ENCODE peak calls at places on chromosomes 7 and 10, in six cellular contexts. J, W, M, V, Q and L are unnamed samples.

GRCh38 chr7:123502216-123502615 is 32.2 kb downstream of the IQUB start:
- DNase-seq in J (no peak), W (no peak), M (no peak), V (no peak), Q (no peak), L (no peak)

GRCh38 chr7:54542920-54543539 is 855 bp downstream of the VSTM2A start:
- DNase-seq in J (peak), W (peak), M (no peak), V (peak), Q (no peak), L (no peak)

GRCh38 chr10:61692447-61692846 is 29.7 kb downstream of the CABCOCO1 start:
- DNase-seq in J (no peak), W (no peak), M (no peak), V (no peak), Q (no peak), L (no peak)

GRCh38 chr7:155536451-155536850 is 9.9 kb downstream of the CNPY1 start:
- DNase-seq in J (no peak), W (no peak), M (no peak), V (no peak), Q (no peak), L (no peak)

GRCh38 chr7:35856175-35856574 is 55.3 kb downstream of the SEPTIN7 start:
- DNase-seq in J (no peak), W (no peak), M (no peak), V (no peak), Q (no peak), L (no peak)

GRCh38 chr10:47264797-47265281 is 35.2 kb upstream of the GDF10 start:
- DNase-seq in J (no peak), W (no peak), M (no peak), V (no peak), Q (no peak), L (no peak)

GRCh38 chr7:142024547-142024946 is 28.9 kb downstream of the MGAM start:
- DNase-seq in J (no peak), W (no peak), M (no peak), V (no peak), Q (no peak), L (no peak)

GRCh38 chr7:130356760-130357611 is 12.4 kb downstream of the CPA5 start:
- DNase-seq in J (peak), W (peak), M (no peak), V (peak), Q (no peak), L (peak)

GRCh38 chr10:46097576-46098317 is 51.7 kb upstream of the MSMB start:
- DNase-seq in J (no peak), W (no peak), M (no peak), V (no peak), Q (no peak), L (no peak)

GRCh38 chr7:28550580-28551205 is 138.4 kb downstream of the CREB5 start:
- DNase-seq in J (no peak), W (no peak), M (no peak), V (no peak), Q (no peak), L (no peak)

GRCh38 chr7:70383369-70383768 is 748.6 kb upstream of the GALNT17 start:
- DNase-seq in J (no peak), W (peak), M (no peak), V (no peak), Q (no peak), L (no peak)
- H3K27ac ChIP-seq in J (no peak), W (no peak), M (no peak), V (no peak), Q (no peak), L (no peak)

DNA sequence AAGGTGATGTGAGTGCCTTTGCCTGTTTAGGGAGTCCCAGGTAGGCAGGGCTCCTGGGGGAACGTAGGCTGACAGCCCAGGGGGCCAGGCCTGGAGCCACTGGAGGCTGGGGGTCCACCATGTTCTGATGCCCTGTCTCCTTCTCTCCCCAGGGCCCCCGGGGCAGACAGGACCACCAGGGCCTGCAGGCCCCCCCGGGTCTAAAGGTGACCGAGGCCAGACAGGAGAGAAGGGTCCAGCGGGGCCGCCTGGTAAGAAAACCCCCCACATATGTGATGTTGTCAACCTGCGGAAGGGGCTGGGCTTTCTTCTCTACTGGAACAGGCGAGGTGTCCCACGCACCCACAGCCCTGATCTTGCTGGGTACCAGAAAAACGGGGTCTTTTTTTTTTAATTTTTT is 85.2 kb downstream of the MYL10 start:
- DNase-seq in J (no peak), W (no peak), M (no peak), V (no peak), Q (no peak), L (no peak)
- H3K4me3 ChIP-seq in J (no peak), W (no peak), M (no peak), V (no peak), Q (no peak), L (no peak)

GRCh38 chr10:88953662-88954061 is 1.1 kb upstream of the ACTA2 start:
- DNase-seq in J (no peak), W (no peak), M (no peak), V (no peak), Q (no peak), L (no peak)
- H3K27ac ChIP-seq in J (no peak), W (peak), M (no peak), V (no peak), Q (no peak), L (peak)

DNA sequence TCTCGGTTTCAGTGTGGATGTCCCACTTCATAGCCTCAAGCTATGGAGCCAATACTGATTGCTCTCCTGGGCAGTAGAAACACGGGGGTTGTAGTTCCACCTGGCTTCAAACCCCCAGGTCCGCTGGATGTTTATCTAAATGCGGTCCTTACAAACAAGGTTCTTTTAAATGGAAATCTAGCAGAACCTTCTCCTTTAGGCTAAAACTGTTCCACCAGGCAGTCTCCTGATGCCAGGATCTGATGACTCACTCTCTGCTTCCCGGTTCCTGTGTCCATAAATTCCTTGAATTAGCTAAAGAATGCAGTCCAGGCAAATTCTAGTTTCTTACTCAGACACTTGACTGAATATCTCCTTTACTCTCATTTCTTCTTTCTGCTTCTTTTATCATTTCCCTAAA is 108.4 kb upstream of the FAM3C start:
- DNase-seq in J (peak), W (no peak), M (no peak), V (peak), Q (no peak), L (peak)
- H3K4me3 ChIP-seq in J (no peak), W (no peak), M (no peak), V (no peak), Q (no peak), L (no peak)

DNA sequence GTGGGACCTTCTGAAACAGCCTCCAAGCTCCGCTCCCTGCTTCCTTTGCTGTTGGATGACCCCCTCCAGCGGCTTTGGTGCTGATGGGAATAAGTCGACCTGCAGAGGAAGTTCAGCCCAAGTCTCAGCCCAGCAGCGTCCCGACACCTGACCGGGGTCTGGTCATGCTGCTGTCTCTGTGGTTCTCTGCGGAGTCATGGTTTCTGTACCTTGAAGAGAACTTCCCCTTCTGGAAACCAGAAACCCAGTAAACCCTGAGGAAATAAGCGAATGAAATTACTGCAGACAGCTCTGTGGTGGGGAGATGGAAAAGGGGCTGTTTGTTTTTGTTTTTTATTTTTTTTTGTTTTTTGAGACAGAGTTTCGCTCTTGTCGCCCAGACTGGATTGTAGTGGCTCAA is 18.3 kb upstream of the ZNF12 start:
- DNase-seq in J (no peak), W (no peak), M (peak), V (no peak), Q (no peak), L (no peak)
- H3K27ac ChIP-seq in J (no peak), W (no peak), M (peak), V (no peak), Q (no peak), L (no peak)

DNA sequence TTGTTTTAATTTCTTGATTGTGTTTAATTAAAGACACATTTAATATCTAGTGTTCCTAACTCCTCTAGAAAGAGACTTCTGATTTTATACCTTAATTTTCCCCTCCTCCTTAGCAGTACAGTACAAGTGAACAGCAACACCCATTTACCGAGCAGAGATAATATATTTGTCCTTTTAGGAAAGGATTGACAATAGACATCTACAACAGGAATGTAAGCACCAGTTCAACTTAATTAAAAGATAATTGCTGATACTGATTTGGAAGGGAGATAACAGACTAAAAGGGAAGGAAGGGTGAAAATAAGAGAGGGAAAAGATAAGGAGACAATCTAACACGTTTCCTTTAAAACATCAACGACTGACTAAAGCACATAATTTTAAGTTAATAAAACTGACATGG is 119.3 kb downstream of the SRPK2 start:
- DNase-seq in J (no peak), W (no peak), M (no peak), V (no peak), Q (no peak), L (no peak)
- H3K4me3 ChIP-seq in J (peak), W (peak), M (peak), V (peak), Q (peak), L (peak)